ENCODE peak calls at places on chromosomes 1 and 21, in nine cellular contexts. O, L, V, H, J, R, A, B and G are unnamed samples.

GRCh38 chr1:27588256-27589232 is 15.4 kb downstream of the AHDC1 start:
- DNase-seq in A (peak), B (no peak), O (no peak), V (no peak), H (no peak), L (no peak), R (no peak), J (no peak), G (no peak)

GRCh38 chr1:3350441-3351261 is 103.8 kb upstream of the ARHGEF16 start:
- DNase-seq in A (no peak), H (peak), R (no peak), L (no peak), B (no peak), V (peak), J (no peak), O (no peak), G (no peak)

GRCh38 chr1:193960499-193960898 is 774.1 kb upstream of the B3GALT2 start:
- DNase-seq in A (no peak), J (no peak), L (no peak), V (no peak), O (no peak), B (no peak), H (no peak), R (no peak), G (no peak)

GRCh38 chr1:98306517-98307089 is 354.9 kb upstream of the SNX7 start:
- DNase-seq in V (no peak), L (no peak), A (no peak), J (no peak), H (no peak), O (no peak), R (no peak), B (no peak), G (no peak)

GRCh38 chr1:185453496-185454192 is 136.6 kb upstream of the IVNS1ABP start:
- DNase-seq in V (no peak), O (no peak), J (no peak), R (no peak), B (peak), H (no peak), A (peak), L (no peak), G (no peak)

GRCh38 chr1:40648928-40649591 is 16.4 kb downstream of the RIMS3 start:
- DNase-seq in A (no peak), R (no peak), L (no peak), B (no peak), O (no peak), V (no peak), H (no peak), J (no peak), G (no peak)

GRCh38 chr1:93681095-93681548 is 515 bp downstream of the BCAR3 start:
- DNase-seq in H (no peak), R (no peak), J (no peak), B (no peak), O (no peak), L (no peak), A (no peak), V (no peak), G (no peak)

GRCh38 chr1:236287757-236288619 is 6.2 kb upstream of the ERO1B start:
- DNase-seq in B (no peak), A (no peak), V (no peak), J (no peak), H (no peak), R (no peak), O (no peak), L (no peak), G (no peak)

GRCh38 chr1:50703240-50703639 is 256.8 kb downstream of the FAF1 start:
- DNase-seq in O (no peak), B (no peak), R (no peak), L (no peak), H (no peak), A (no peak), V (no peak), J (no peak), G (no peak)

GRCh38 chr1:5481889-5482288 is 510.3 kb downstream of the NPHP4 start:
- DNase-seq in V (no peak), B (no peak), A (no peak), J (peak), O (no peak), L (peak), R (no peak), H (no peak), G (no peak)

GRCh38 chr1:99777752-99778151 is 11.3 kb upstream of the FRRS1 start:
- DNase-seq in H (no peak), R (no peak), A (no peak), B (no peak), O (no peak), J (no peak), V (no peak), L (no peak), G (no peak)

GRCh38 chr1:36377776-36378175 is 7.9 kb downstream of the STK40 start:
- DNase-seq in B (no peak), L (no peak), H (no peak), A (no peak), O (no peak), R (no peak), V (no peak), J (no peak), G (no peak)

GRCh38 chr1:200103961-200104583 is 76.6 kb downstream of the NR5A2 start:
- DNase-seq in A (no peak), J (no peak), O (no peak), L (no peak), R (no peak), V (no peak), H (no peak), B (no peak), G (no peak)

GRCh38 chr1:35557118-35557610 is at the start of gene KIAA0319L:
- DNase-seq in J (peak), H (peak), O (peak), A (no peak), R (peak), V (peak), L (no peak), B (no peak), G (peak)

GRCh38 chr1:234755449-234755863 is 145.5 kb upstream of the IRF2BP2 start:
- DNase-seq in L (no peak), R (peak), B (peak), H (peak), O (peak), A (peak), J (no peak), V (peak), G (peak)

GRCh38 chr1:116871772-116872146 is 38.0 kb upstream of the PTGFRN start:
- DNase-seq in O (no peak), B (no peak), J (no peak), H (no peak), R (no peak), V (no peak), L (no peak), A (no peak), G (no peak)

GRCh38 chr1:181730606-181731005 is 247.3 kb downstream of the CACNA1E start:
- DNase-seq in R (no peak), V (no peak), B (no peak), O (no peak), L (no peak), A (no peak), H (no peak), J (no peak), G (no peak)

GRCh38 chr1:180181048-180181447 is 26.4 kb downstream of the QSOX1 start:
- DNase-seq in R (peak), A (no peak), J (peak), L (no peak), O (peak), V (no peak), H (no peak), B (no peak), G (no peak)

GRCh38 chr1:9198538-9199361 is 35.8 kb upstream of the H6PD start:
- DNase-seq in A (no peak), H (no peak), V (peak), R (no peak), B (no peak), L (peak), O (no peak), J (peak), G (no peak)

GRCh38 chr1:47232187-47232874 is at the start of gene TAL1:
- DNase-seq in O (no peak), J (no peak), L (no peak), A (no peak), R (no peak), V (no peak), H (no peak), B (no peak), G (no peak)

GRCh38 chr1:246074421-246074820 is 432.7 kb downstream of the SMYD3 start:
- DNase-seq in H (no peak), O (no peak), A (no peak), R (no peak), L (no peak), B (no peak), V (no peak), J (no peak), G (no peak)

GRCh38 chr1:157040802-157041201 is 4.7 kb downstream of the ARHGEF11 start:
- DNase-seq in O (no peak), V (no peak), H (no peak), R (peak), L (no peak), A (no peak), J (no peak), B (no peak), G (no peak)

GRCh38 chr1:23577056-23577985 is 18.0 kb upstream of the ID3 start:
- DNase-seq in B (peak), O (no peak), H (no peak), L (no peak), V (peak), A (peak), R (peak), J (no peak), G (no peak)

GRCh38 chr21:33948951-33949444 is 33.4 kb upstream of the ATP5PO start:
- DNase-seq in V (no peak), J (no peak), H (no peak), O (no peak), L (no peak), A (no peak), B (no peak), R (no peak), G (no peak)

GRCh38 chr1:100622966-100623762 is 85.2 kb downstream of the GPR88 start:
- DNase-seq in J (no peak), O (no peak), R (peak), A (peak), B (peak), V (no peak), H (no peak), L (no peak), G (no peak)

GRCh38 chr1:227734546-227734857 is 600 bp downstream of the JMJD4 start:
- DNase-seq in B (no peak), H (no peak), A (no peak), J (no peak), O (no peak), V (no peak), L (no peak), R (no peak), G (no peak)

GRCh38 chr1:29645586-29645985 is 409.3 kb downstream of the PTPRU start:
- DNase-seq in R (no peak), L (no peak), V (peak), J (no peak), A (no peak), O (no peak), B (no peak), H (no peak), G (no peak)

GRCh38 chr21:34996304-34997081 is 52.6 kb downstream of the RUNX1 start:
- DNase-seq in H (no peak), R (no peak), L (no peak), A (no peak), V (peak), O (peak), B (no peak), J (no peak), G (no peak)

GRCh38 chr1:229887043-229887822 is 179.8 kb upstream of the GALNT2 start:
- DNase-seq in B (no peak), J (no peak), A (no peak), O (no peak), V (no peak), L (no peak), R (no peak), H (no peak), G (peak)

GRCh38 chr1:193709607-193710006 is 523.2 kb upstream of the B3GALT2 start:
- DNase-seq in O (no peak), V (no peak), J (no peak), L (no peak), H (no peak), R (no peak), B (no peak), A (no peak), G (no peak)

GRCh38 chr1:227951624-227952373 is 4.1 kb upstream of the WNT9A start:
- DNase-seq in L (no peak), H (no peak), B (no peak), J (no peak), O (peak), V (peak), A (no peak), R (no peak), G (no peak)

GRCh38 chr1:179303173-179303572 is 9.6 kb downstream of the SOAT1 start:
- DNase-seq in H (no peak), J (no peak), B (no peak), L (no peak), O (no peak), V (no peak), A (no peak), R (no peak), G (no peak)

GRCh38 chr21:28910280-28910887 is 82.3 kb downstream of the LTN1 start:
- DNase-seq in O (no peak), A (no peak), L (no peak), V (no peak), J (no peak), B (no peak), R (no peak), H (no peak), G (no peak)

GRCh38 chr1:53482441-53483153 is 23.4 kb downstream of the DMRTB1 start:
- DNase-seq in H (no peak), V (no peak), L (no peak), R (no peak), B (no peak), J (no peak), A (no peak), O (no peak), G (no peak)

GRCh38 chr1:23417570-23417969 is 7.0 kb downstream of the TCEA3 start:
- DNase-seq in H (no peak), A (no peak), O (no peak), J (no peak), L (no peak), R (no peak), V (no peak), B (no peak), G (no peak)

GRCh38 chr1:171217658-171218443 is 30.4 kb upstream of the FMO1 start:
- DNase-seq in B (no peak), L (no peak), A (no peak), V (no peak), R (no peak), H (no peak), J (no peak), O (no peak), G (no peak)

GRCh38 chr1:69523032-69523431 is 44.7 kb upstream of the LRRC7 start:
- DNase-seq in O (no peak), H (no peak), L (no peak), J (no peak), V (no peak), B (peak), R (no peak), A (peak), G (no peak)

GRCh38 chr1:66281808-66282207 is 252.1 kb upstream of the SGIP1 start:
- DNase-seq in O (no peak), A (no peak), H (no peak), B (no peak), R (no peak), V (no peak), L (no peak), J (no peak), G (no peak)

GRCh38 chr1:70896224-70896623 is 151.4 kb downstream of the PTGER3 start:
- DNase-seq in H (no peak), B (no peak), O (no peak), J (no peak), V (no peak), L (no peak), A (no peak), R (peak), G (no peak)